ENCODE peak calls at places on chromosomes 11 and 22, in six cellular contexts. One of them, this sample, is unnamed.

GRCh38 chr11:123083623-123084029 is 21.7 kb upstream of the HSPA8 start:
- DNase-seq in stomach: peak; percentile 76
- DNase-seq in mesendoderm: peak; percentile 74
- DNase-seq in CD8-positive, alpha-beta memory T cell: peak; percentile 51
- DNase-seq in mesenchymal stem cell: peak; percentile 99
- DNase-seq in endodermal cell: no peak
- DNase-seq in this sample: peak; percentile 86

GRCh38 chr11:119432484-119433368 is 9.8 kb upstream of the THY1 start:
- DNase-seq in stomach: no peak
- DNase-seq in mesendoderm: peak; percentile 62
- DNase-seq in CD8-positive, alpha-beta memory T cell: no peak
- DNase-seq in mesenchymal stem cell: peak; percentile 68
- DNase-seq in endodermal cell: no peak
- DNase-seq in this sample: no peak

GRCh38 chr11:35141538-35141937 is 2.6 kb downstream of the CD44 start:
- DNase-seq in stomach: peak; percentile 60
- DNase-seq in mesendoderm: no peak
- DNase-seq in CD8-positive, alpha-beta memory T cell: no peak
- DNase-seq in mesenchymal stem cell: peak; percentile 32
- DNase-seq in endodermal cell: no peak
- DNase-seq in this sample: no peak

GRCh38 chr11:94681852-94682251 is 86.3 kb upstream of the AMOTL1 start:
- DNase-seq in stomach: no peak
- DNase-seq in mesendoderm: peak; percentile 82
- DNase-seq in CD8-positive, alpha-beta memory T cell: no peak
- DNase-seq in mesenchymal stem cell: no peak
- DNase-seq in endodermal cell: no peak
- DNase-seq in this sample: no peak

GRCh38 chr11:94880216-94880615 is 93.1 kb downstream of the CWC15 start:
- DNase-seq in stomach: no peak
- DNase-seq in mesendoderm: no peak
- DNase-seq in CD8-positive, alpha-beta memory T cell: no peak
- DNase-seq in mesenchymal stem cell: no peak
- DNase-seq in endodermal cell: no peak
- DNase-seq in this sample: no peak

GRCh38 chr22:44369241-44369652 is 56.5 kb upstream of the SHISAL1 start:
- DNase-seq in stomach: no peak
- DNase-seq in mesendoderm: peak; percentile 65
- DNase-seq in CD8-positive, alpha-beta memory T cell: no peak
- DNase-seq in mesenchymal stem cell: no peak
- DNase-seq in endodermal cell: peak; percentile 94
- DNase-seq in this sample: peak; percentile 47

GRCh38 chr22:46592390-46592872 is 27.8 kb upstream of the GRAMD4 start:
- DNase-seq in stomach: no peak
- DNase-seq in mesendoderm: peak; percentile 50
- DNase-seq in CD8-positive, alpha-beta memory T cell: peak; percentile 38
- DNase-seq in mesenchymal stem cell: no peak
- DNase-seq in endodermal cell: peak; percentile 56
- DNase-seq in this sample: no peak

GRCh38 chr11:17607572-17608570 is 60.8 kb downstream of the OTOG start:
- DNase-seq in stomach: no peak
- DNase-seq in mesendoderm: no peak
- DNase-seq in CD8-positive, alpha-beta memory T cell: no peak
- DNase-seq in mesenchymal stem cell: no peak
- DNase-seq in endodermal cell: no peak
- DNase-seq in this sample: no peak

GRCh38 chr11:10374386-10374785 is 69.5 kb downstream of the ADM start:
- DNase-seq in stomach: no peak
- DNase-seq in mesendoderm: no peak
- DNase-seq in CD8-positive, alpha-beta memory T cell: no peak
- DNase-seq in mesenchymal stem cell: no peak
- DNase-seq in endodermal cell: no peak
- DNase-seq in this sample: no peak

GRCh38 chr11:35138949-35139881 is at the start of gene CD44:
- DNase-seq in stomach: peak; percentile 66
- DNase-seq in mesendoderm: peak; percentile 69
- DNase-seq in CD8-positive, alpha-beta memory T cell: peak; percentile 73
- DNase-seq in mesenchymal stem cell: peak; percentile 88
- DNase-seq in endodermal cell: peak; percentile 83
- DNase-seq in this sample: no peak

GRCh38 chr11:10322830-10323792 is 18.2 kb downstream of the ADM start:
- DNase-seq in stomach: peak; percentile 67
- DNase-seq in mesendoderm: peak; percentile 81
- DNase-seq in CD8-positive, alpha-beta memory T cell: no peak
- DNase-seq in mesenchymal stem cell: peak; percentile 95
- DNase-seq in endodermal cell: peak; percentile 57
- DNase-seq in this sample: no peak

GRCh38 chr22:18055619-18056160 is 22.1 kb upstream of the PEX26 start:
- DNase-seq in stomach: no peak
- DNase-seq in mesendoderm: no peak
- DNase-seq in CD8-positive, alpha-beta memory T cell: no peak
- DNase-seq in mesenchymal stem cell: no peak
- DNase-seq in endodermal cell: no peak
- DNase-seq in this sample: no peak

GRCh38 chr11:117828641-117829368 is 4.3 kb upstream of the FXYD2 start:
- DNase-seq in stomach: peak; percentile 42
- DNase-seq in mesendoderm: peak; percentile 61
- DNase-seq in CD8-positive, alpha-beta memory T cell: peak; percentile 67
- DNase-seq in mesenchymal stem cell: peak; percentile 91
- DNase-seq in endodermal cell: peak; percentile 65
- DNase-seq in this sample: no peak

GRCh38 chr11:2114430-2115241 is 24.6 kb downstream of the IGF2 start:
- DNase-seq in stomach: no peak
- DNase-seq in mesendoderm: peak; percentile 36
- DNase-seq in CD8-positive, alpha-beta memory T cell: no peak
- DNase-seq in mesenchymal stem cell: no peak
- DNase-seq in endodermal cell: no peak
- DNase-seq in this sample: no peak

GRCh38 chr11:27599217-27599616 is 92.6 kb upstream of the LIN7C start:
- DNase-seq in stomach: no peak
- DNase-seq in mesendoderm: peak; percentile 67
- DNase-seq in CD8-positive, alpha-beta memory T cell: no peak
- DNase-seq in mesenchymal stem cell: no peak
- DNase-seq in endodermal cell: peak; percentile 75
- DNase-seq in this sample: no peak

GRCh38 chr11:92380882-92381281 is 156.3 kb downstream of the FAT3 start:
- DNase-seq in stomach: no peak
- DNase-seq in mesendoderm: no peak
- DNase-seq in CD8-positive, alpha-beta memory T cell: no peak
- DNase-seq in mesenchymal stem cell: no peak
- DNase-seq in endodermal cell: no peak
- DNase-seq in this sample: no peak

GRCh38 chr11:35974878-35975578 is 31.2 kb downstream of the LDLRAD3 start:
- DNase-seq in stomach: no peak
- DNase-seq in mesendoderm: no peak
- DNase-seq in CD8-positive, alpha-beta memory T cell: no peak
- DNase-seq in mesenchymal stem cell: no peak
- DNase-seq in endodermal cell: no peak
- DNase-seq in this sample: no peak

GRCh38 chr11:30762188-30762587 is 176.0 kb upstream of the MPPED2 start:
- DNase-seq in stomach: no peak
- DNase-seq in mesendoderm: no peak
- DNase-seq in CD8-positive, alpha-beta memory T cell: no peak
- DNase-seq in mesenchymal stem cell: no peak
- DNase-seq in endodermal cell: no peak
- DNase-seq in this sample: no peak

GRCh38 chr11:30758012-30758411 is 171.9 kb upstream of the MPPED2 start:
- DNase-seq in stomach: no peak
- DNase-seq in mesendoderm: no peak
- DNase-seq in CD8-positive, alpha-beta memory T cell: no peak
- DNase-seq in mesenchymal stem cell: no peak
- DNase-seq in endodermal cell: no peak
- DNase-seq in this sample: no peak

GRCh38 chr11:30763951-30764350 is 177.8 kb upstream of the MPPED2 start:
- DNase-seq in stomach: no peak
- DNase-seq in mesendoderm: no peak
- DNase-seq in CD8-positive, alpha-beta memory T cell: no peak
- DNase-seq in mesenchymal stem cell: no peak
- DNase-seq in endodermal cell: no peak
- DNase-seq in this sample: no peak

GRCh38 chr11:30760341-30760740 is 174.2 kb upstream of the MPPED2 start:
- DNase-seq in stomach: no peak
- DNase-seq in mesendoderm: no peak
- DNase-seq in CD8-positive, alpha-beta memory T cell: no peak
- DNase-seq in mesenchymal stem cell: no peak
- DNase-seq in endodermal cell: no peak
- DNase-seq in this sample: no peak

DNA sequence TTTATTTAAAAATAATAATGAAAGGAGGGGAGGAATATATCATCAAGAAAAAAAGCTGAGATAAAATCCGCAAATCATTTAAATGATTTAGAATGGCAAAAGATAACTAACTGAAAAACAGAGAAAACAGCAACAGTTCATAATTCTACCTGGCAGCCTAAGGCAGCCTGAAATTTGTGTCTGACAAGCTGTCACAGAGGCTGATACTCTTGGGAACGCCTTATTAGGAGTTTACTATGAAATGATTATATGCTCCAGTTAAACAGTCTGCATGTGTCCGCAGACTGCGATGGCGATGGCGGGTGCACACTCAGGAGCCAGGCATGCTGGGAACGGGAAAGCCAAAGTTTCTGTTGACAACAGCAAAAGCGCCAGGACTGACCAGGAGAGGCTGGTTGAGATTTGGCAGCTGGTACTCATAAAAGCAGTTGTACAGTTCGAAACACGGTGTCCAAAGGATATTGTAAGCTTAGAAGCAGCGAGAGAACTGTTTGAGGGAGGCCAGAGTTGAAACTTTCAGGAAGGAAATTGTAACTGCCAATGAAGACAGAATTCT is 172.9 kb upstream of the MPPED2 start:
- DNase-seq in stomach: no peak
- DNase-seq in mesendoderm: no peak
- DNase-seq in CD8-positive, alpha-beta memory T cell: no peak
- DNase-seq in mesenchymal stem cell: no peak
- DNase-seq in endodermal cell: no peak
- DNase-seq in this sample: no peak
- H3K4me3 ChIP-seq in stomach: no peak overlapping the region
- H3K4me3 ChIP-seq in mesendoderm: no peak overlapping the region
- H3K4me3 ChIP-seq in CD8-positive, alpha-beta memory T cell: no peak overlapping the region
- H3K4me3 ChIP-seq in mesenchymal stem cell: no peak overlapping the region
- H3K4me3 ChIP-seq in endodermal cell: no peak overlapping the region
- H3K4me3 ChIP-seq in this sample: no peak overlapping the region

GRCh38 chr22:32395107-32395506 is 16.9 kb downstream of the RTCB start:
- DNase-seq in stomach: no peak
- DNase-seq in mesendoderm: no peak
- DNase-seq in CD8-positive, alpha-beta memory T cell: no peak
- DNase-seq in mesenchymal stem cell: no peak
- DNase-seq in endodermal cell: no peak
- DNase-seq in this sample: no peak
- H3K36me3 ChIP-seq in stomach: peaks cover 100% of the 10 kb centered on the region
- H3K36me3 ChIP-seq in mesendoderm: peaks cover 18% of the 10 kb centered on the region
- H3K36me3 ChIP-seq in CD8-positive, alpha-beta memory T cell: peaks cover 56% of the 10 kb centered on the region
- H3K36me3 ChIP-seq in mesenchymal stem cell: peaks cover 93% of the 10 kb centered on the region
- H3K36me3 ChIP-seq in endodermal cell: peaks cover 93% of the 10 kb centered on the region
- H3K36me3 ChIP-seq in this sample: peaks cover 100% of the 10 kb centered on the region

GRCh38 chr11:85665756-85666155 is 827 bp upstream of the CREBZF start:
- DNase-seq in stomach: no peak
- DNase-seq in mesendoderm: no peak
- DNase-seq in CD8-positive, alpha-beta memory T cell: no peak
- DNase-seq in mesenchymal stem cell: no peak
- DNase-seq in endodermal cell: no peak
- DNase-seq in this sample: no peak

GRCh38 chr11:85664561-85665481 is at the start of gene CREBZF:
- DNase-seq in stomach: peak; percentile 94
- DNase-seq in mesendoderm: peak; percentile 97
- DNase-seq in CD8-positive, alpha-beta memory T cell: peak; percentile 86
- DNase-seq in mesenchymal stem cell: peak; percentile 95
- DNase-seq in endodermal cell: peak; percentile 97
- DNase-seq in this sample: peak; percentile 90

GRCh38 chr11:85663781-85664560 is 958 bp downstream of the CREBZF start:
- DNase-seq in stomach: peak; percentile 88
- DNase-seq in mesendoderm: peak; percentile 89
- DNase-seq in CD8-positive, alpha-beta memory T cell: peak; percentile 86
- DNase-seq in mesenchymal stem cell: peak; percentile 81
- DNase-seq in endodermal cell: peak; percentile 91
- DNase-seq in this sample: no peak

GRCh38 chr11:85663080-85663729 is 1.7 kb downstream of the CREBZF start:
- DNase-seq in stomach: no peak
- DNase-seq in mesendoderm: no peak
- DNase-seq in CD8-positive, alpha-beta memory T cell: no peak
- DNase-seq in mesenchymal stem cell: peak; percentile 24
- DNase-seq in endodermal cell: no peak
- DNase-seq in this sample: no peak

DNA sequence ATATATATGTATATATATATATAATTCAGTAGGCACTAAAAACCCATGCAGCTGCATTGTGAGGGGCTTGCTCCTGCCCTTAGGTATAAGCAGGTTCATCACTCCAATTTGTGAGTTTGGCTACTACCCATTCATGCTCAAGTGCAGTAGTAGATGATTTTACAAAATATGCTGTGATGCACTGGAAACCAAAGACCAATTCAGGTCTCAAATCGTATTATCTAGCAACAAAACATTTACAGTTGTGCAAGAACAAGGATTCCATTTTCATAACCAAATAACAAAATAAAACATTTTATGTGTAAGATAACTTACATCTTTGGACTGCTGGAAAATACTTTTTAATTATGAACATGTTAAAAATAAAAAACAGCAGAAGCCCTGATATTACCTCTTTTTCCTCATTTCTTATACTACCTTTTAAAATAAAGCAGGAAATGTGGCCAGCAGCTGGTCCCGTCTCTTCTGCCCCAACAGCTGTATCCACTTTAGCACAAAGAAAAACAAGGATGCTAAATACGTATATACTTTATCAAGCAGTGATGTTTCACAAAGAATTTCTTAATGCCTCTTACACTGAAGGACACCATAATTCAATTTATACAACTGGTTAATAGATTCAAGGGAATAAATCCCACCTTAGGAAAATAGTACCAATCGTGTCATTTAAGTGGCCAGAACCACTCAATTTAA is 2.8 kb downstream of the CREBZF start:
- DNase-seq in stomach: no peak
- DNase-seq in mesendoderm: no peak
- DNase-seq in CD8-positive, alpha-beta memory T cell: no peak
- DNase-seq in mesenchymal stem cell: no peak
- DNase-seq in endodermal cell: no peak
- DNase-seq in this sample: no peak
- H3K4me3 ChIP-seq in stomach: peak overlapping the region; percentile 88
- H3K4me3 ChIP-seq in mesendoderm: peak overlapping the region; percentile 16
- H3K4me3 ChIP-seq in CD8-positive, alpha-beta memory T cell: no peak overlapping the region
- H3K4me3 ChIP-seq in mesenchymal stem cell: no peak overlapping the region
- H3K4me3 ChIP-seq in endodermal cell: peak overlapping the region; percentile 97
- H3K4me3 ChIP-seq in this sample: peak overlapping the region; percentile 74

GRCh38 chr11:8698379-8698851 is 15.8 kb downstream of the RPL27A start:
- DNase-seq in stomach: no peak
- DNase-seq in mesendoderm: peak; percentile 67
- DNase-seq in CD8-positive, alpha-beta memory T cell: no peak
- DNase-seq in mesenchymal stem cell: no peak
- DNase-seq in endodermal cell: no peak
- DNase-seq in this sample: no peak
- H3K36me3 ChIP-seq in stomach: peaks cover 99% of the 10 kb centered on the region
- H3K36me3 ChIP-seq in mesendoderm: peaks cover 2% of the 10 kb centered on the region
- H3K36me3 ChIP-seq in CD8-positive, alpha-beta memory T cell: no peaks in the 10 kb centered on the region
- H3K36me3 ChIP-seq in mesenchymal stem cell: peaks cover 89% of the 10 kb centered on the region
- H3K36me3 ChIP-seq in endodermal cell: peaks cover 93% of the 10 kb centered on the region
- H3K36me3 ChIP-seq in this sample: peaks cover 93% of the 10 kb centered on the region